ENCODE peak calls at places on chromosomes 2 and 18, in five cellular contexts. R, Z, G, E and U are unnamed samples.

GRCh38 chr2:152542995-152543481 is 174.2 kb downstream of the PRPF40A start:
- DNase-seq in G (no peak), Z (peak; percentile 14), R (peak; percentile 62), E (peak; percentile 99), U (no peak)

GRCh38 chr2:25378731-25379490 is 37.2 kb upstream of the DNMT3A start:
- DNase-seq in Z (no peak), R (peak; percentile 18), E (peak; percentile 52), G (peak; percentile 38), U (no peak)

GRCh38 chr2:187451510-187451909 is 3.5 kb upstream of the CALCRL start:
- DNase-seq in G (no peak), Z (no peak), E (no peak), R (no peak), U (no peak)

GRCh38 chr2:42854207-42854818 is 61.9 kb upstream of the HAAO start:
- DNase-seq in G (no peak), R (peak; percentile 41), Z (no peak), E (no peak), U (no peak)

GRCh38 chr2:113240150-113240914 is 38.4 kb downstream of the PAX8 start:
- DNase-seq in G (peak; percentile 81), R (peak; percentile 97), E (peak; percentile 94), Z (peak; percentile 89), U (peak; percentile 59)

GRCh38 chr2:123036300-123036699 is 988.8 kb upstream of the CNTNAP5 start:
- DNase-seq in R (no peak), E (no peak), Z (no peak), G (no peak), U (no peak)

GRCh38 chr2:96202152-96202856 is 6.3 kb downstream of the STARD7 start:
- DNase-seq in R (no peak), G (peak; percentile 58), E (peak; percentile 18), Z (no peak), U (no peak)

GRCh38 chr2:25821225-25822056 is 56.8 kb downstream of the ASXL2 start:
- DNase-seq in R (no peak), Z (no peak), G (no peak), E (peak; percentile 72), U (no peak)

GRCh38 chr2:226439337-226439736 is 360.3 kb downstream of the IRS1 start:
- DNase-seq in R (no peak), E (no peak), G (no peak), Z (no peak), U (no peak)

GRCh38 chr2:11829947-11830707 is 83.7 kb downstream of the LPIN1 start:
- DNase-seq in R (peak; percentile 75), E (peak; percentile 99), Z (peak; percentile 85), G (peak; percentile 73), U (peak; percentile 83)
- TF ChIP-seq CTCF in R (no peak), E (peak; percentile 32), Z (peak; percentile 61), G (no peak), U (peak; percentile 66)

GRCh38 chr2:206259615-206260426 is 14.6 kb upstream of the ZDBF2 start:
- DNase-seq in Z (no peak), G (no peak), E (no peak), R (no peak), U (no peak)
- H3K4me3 ChIP-seq in Z (no peak overlapping the region), G (no peak overlapping the region), E (no peak overlapping the region), R (no peak overlapping the region), U (no peak overlapping the region)

GRCh38 chr2:237746302-237747080 is 52.1 kb upstream of the RBM44 start:
- DNase-seq in R (no peak), G (no peak), E (no peak), Z (peak; percentile 44), U (no peak)
- H3K36me3 ChIP-seq in R (no peaks in the 10 kb centered on the region), G (peaks cover 52% of the 10 kb centered on the region), E (peaks cover 32% of the 10 kb centered on the region), Z (peaks cover 41% of the 10 kb centered on the region), U (peaks cover 19% of the 10 kb centered on the region)

GRCh38 chr2:157782057-157782845 is 93.9 kb downstream of the ACVR1 start:
- DNase-seq in Z (peak; percentile 11), G (no peak), R (no peak), E (peak; percentile 36), U (no peak)

GRCh38 chr2:157780211-157780610 is 95.9 kb downstream of the ACVR1 start:
- DNase-seq in G (no peak), E (no peak), Z (no peak), R (no peak), U (no peak)

GRCh38 chr2:157779794-157780193 is 96.3 kb downstream of the ACVR1 start:
- DNase-seq in R (no peak), Z (no peak), G (no peak), E (no peak), U (no peak)

GRCh38 chr2:157783180-157783579 is 93.0 kb downstream of the ACVR1 start:
- DNase-seq in E (no peak), G (no peak), R (no peak), Z (no peak), U (no peak)

DNA sequence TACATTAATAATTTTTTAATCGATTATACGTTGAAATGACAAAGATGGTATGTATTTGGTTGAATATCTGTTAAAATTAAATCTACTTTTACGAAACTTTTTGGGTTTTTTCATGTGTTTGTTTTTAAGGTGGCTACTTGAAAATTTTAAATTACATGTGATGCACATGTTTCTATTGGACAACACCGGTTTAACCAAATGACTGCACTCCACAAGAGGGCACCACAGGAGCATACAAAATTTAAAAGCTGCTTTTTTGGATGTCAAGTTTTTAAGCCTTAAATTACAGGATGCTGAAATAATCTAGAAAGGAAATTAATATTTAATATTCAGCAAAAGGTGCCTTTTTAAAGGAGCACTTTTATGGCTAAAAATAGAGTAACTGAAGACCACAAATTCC is 98.7 kb downstream of the ACVR1 start:
- DNase-seq in R (peak; percentile 75), Z (peak; percentile 39), E (no peak), G (no peak), U (peak; percentile 30)
- TF ChIP-seq CTCF in R (peak; percentile 82), Z (peak; percentile 92), E (peak; percentile 69), G (peak; percentile 65), U (peak; percentile 58)

DNA sequence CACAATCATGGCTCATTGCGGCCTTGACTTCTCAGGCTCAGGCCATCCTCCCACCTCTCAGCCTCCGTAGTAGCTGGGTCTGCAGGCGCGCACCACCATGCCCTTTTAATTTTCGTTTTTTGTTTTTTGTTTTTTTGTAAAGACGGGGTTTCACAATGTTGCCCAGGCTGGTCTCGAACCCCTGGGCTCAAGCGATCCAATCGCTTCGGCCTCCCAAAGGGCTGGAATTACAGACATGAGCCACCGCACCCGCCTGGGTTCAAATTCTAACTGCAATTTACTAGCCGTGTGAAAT is 12.3 kb upstream of the DCTN1 start:
- DNase-seq in E (no peak), G (no peak), Z (no peak), R (no peak), U (no peak)
- H3K4me3 ChIP-seq in E (peak overlapping the region; percentile 92), G (peak overlapping the region; percentile 82), Z (peak overlapping the region; percentile 94), R (peak overlapping the region; percentile 85), U (peak overlapping the region; percentile 91)

GRCh38 chr18:70028734-70029133 is 81.1 kb upstream of the CD226 start:
- DNase-seq in G (no peak), E (no peak), R (no peak), Z (no peak), U (no peak)
- H3K36me3 ChIP-seq in G (peaks cover 22% of the 10 kb centered on the region), E (no peaks in the 10 kb centered on the region), R (no peaks in the 10 kb centered on the region), Z (peaks cover 6% of the 10 kb centered on the region), U (no peaks in the 10 kb centered on the region)

DNA sequence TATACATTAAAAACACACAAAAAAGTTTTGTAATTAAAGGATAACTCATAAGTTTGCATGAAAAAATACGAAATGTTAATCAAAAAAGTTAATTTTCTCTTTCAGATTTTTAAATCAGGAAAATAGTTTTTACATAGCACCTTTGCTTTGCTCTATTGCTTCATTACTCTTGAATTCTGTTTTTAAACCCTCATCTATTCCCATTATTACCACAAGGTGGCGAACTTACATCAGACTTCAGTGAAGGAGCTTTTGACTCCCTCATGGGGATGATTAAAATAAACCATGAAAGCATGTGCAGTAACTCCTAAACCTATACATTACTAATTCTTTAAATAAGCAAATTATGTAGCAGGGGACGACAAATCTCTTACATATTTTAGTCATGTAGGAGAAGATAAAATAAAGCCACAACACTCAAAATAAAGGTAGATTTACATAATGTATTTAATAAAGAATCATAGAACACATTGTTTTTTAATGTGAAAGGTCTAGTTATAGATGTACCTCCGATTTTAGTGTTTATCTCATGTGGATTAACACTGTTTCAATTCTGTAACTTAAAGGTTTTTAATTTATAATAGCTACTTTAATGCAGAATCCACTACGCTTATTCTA is 105.2 kb downstream of the NETO1 start:
- DNase-seq in Z (peak; percentile 30), G (no peak), R (no peak), E (peak; percentile 35), U (no peak)
- TF ChIP-seq CTCF in Z (peak; percentile 86), G (peak; percentile 82), R (peak; percentile 68), E (peak; percentile 73), U (peak; percentile 54)